ENCODE peak calls at places on chromosomes 4 and X, in seven cellular contexts. F, X, Q, H, T, N and M are unnamed samples.

GRCh38 chrX:154452823-154453222 is 5.3 kb upstream of the PLXNA3 start:
- DNase-seq in F (no peak), X (no peak), T (no peak), H (no peak), Q (no peak), N (no peak), M (no peak)

GRCh38 chr4:24521544-24521943 is 62.8 kb downstream of the DHX15 start:
- DNase-seq in X (no peak), H (no peak), F (no peak), T (no peak), Q (no peak), N (no peak), M (no peak)

GRCh38 chr4:168433576-168433975 is 46.7 kb downstream of the DDX60L start:
- DNase-seq in N (no peak), Q (no peak), F (no peak), H (no peak), T (peak), X (no peak), M (no peak)

GRCh38 chrX:14941301-14941700 is 68.1 kb downstream of the MOSPD2 start:
- DNase-seq in N (no peak), F (no peak), Q (no peak), H (no peak), X (no peak), T (no peak), M (no peak)

GRCh38 chrX:94515009-94515408 is 841.0 kb downstream of the FAM133A start:
- DNase-seq in F (no peak), H (no peak), Q (no peak), N (no peak), X (no peak), T (no peak), M (no peak)

GRCh38 chrX:574355-574754 is 56.2 kb upstream of the SHOX start:
- DNase-seq in H (no peak), X (no peak), F (no peak), N (no peak), Q (no peak), T (no peak), M (no peak)

GRCh38 chrX:1582686-1583437 is 8.5 kb upstream of the AKAP17A start:
- DNase-seq in N (no peak), X (no peak), F (no peak), H (no peak), T (peak), Q (no peak), M (no peak)

GRCh38 chr4:87209696-87210095 is 10.7 kb downstream of the KLHL8 start:
- DNase-seq in F (no peak), N (no peak), Q (peak), H (no peak), T (peak), X (peak), M (peak)

GRCh38 chr4:24734511-24734910 is 60.9 kb upstream of the SOD3 start:
- DNase-seq in X (no peak), Q (no peak), T (peak), H (no peak), F (no peak), N (no peak), M (no peak)

GRCh38 chr4:185711764-185712163 is 100.2 kb downstream of the SORBS2 start:
- DNase-seq in H (no peak), N (no peak), Q (no peak), X (no peak), T (peak), F (no peak), M (no peak)

GRCh38 chrX:44873415-44874270 is 655 bp downstream of the KDM6A start:
- DNase-seq in T (peak), X (peak), N (peak), F (peak), H (peak), Q (peak), M (peak)

GRCh38 chr4:78829296-78829695 is 53.1 kb downstream of the BMP2K start:
- DNase-seq in F (no peak), Q (no peak), X (no peak), N (no peak), T (no peak), H (no peak), M (no peak)

GRCh38 chrX:45771560-45772340 is 571.1 kb upstream of the DIPK2B start:
- DNase-seq in F (peak), H (no peak), N (no peak), Q (no peak), T (peak), X (peak), M (no peak)

GRCh38 chrX:154502989-154503388 is 12.6 kb upstream of the SLC10A3 start:
- DNase-seq in T (no peak), X (no peak), H (no peak), N (no peak), Q (no peak), F (no peak), M (no peak)

GRCh38 chr4:25088342-25088952 is 57.7 kb upstream of the LGI2 start:
- DNase-seq in N (peak), F (no peak), Q (no peak), H (no peak), T (no peak), X (no peak), M (peak)

GRCh38 chr4:25112349-25113008 is 47.8 kb downstream of the SEPSECS start:
- DNase-seq in H (no peak), N (no peak), X (no peak), F (no peak), Q (no peak), T (no peak), M (no peak)

GRCh38 chrX:119040432-119040831 is 32.4 kb upstream of the CT47C1 start:
- DNase-seq in H (no peak), T (peak), Q (no peak), N (no peak), X (no peak), F (no peak), M (no peak)